ENCODE peak calls at places on chromosomes 1 and 21, in six cellular contexts. R, G, O, Y, J and I are unnamed samples.

GRCh38 chr21:32470206-32470605 is 57.7 kb downstream of the EVA1C start:
- DNase-seq in R (no peak), Y (no peak), G (no peak), O (no peak), J (no peak), I (no peak)

GRCh38 chr1:43404353-43404752 is 14.7 kb downstream of the SZT2 start:
- DNase-seq in Y (no peak), J (no peak), O (no peak), G (no peak), R (no peak), I (no peak)

GRCh38 chr1:81305997-81306452 is 494.7 kb upstream of the ADGRL2 start:
- DNase-seq in G (peak), J (no peak), Y (peak), O (peak), R (no peak), I (peak)

GRCh38 chr21:20998886-20999285 is 677 bp downstream of the NCAM2 start:
- DNase-seq in O (no peak), G (no peak), R (no peak), J (no peak), Y (no peak), I (no peak)

GRCh38 chr1:60596791-60597748 is 485.3 kb upstream of the NFIA start:
- DNase-seq in R (no peak), G (no peak), J (no peak), Y (peak), O (no peak), I (no peak)

GRCh38 chr1:90580176-90580575 is 136.9 kb downstream of the BARHL2 start:
- DNase-seq in G (no peak), R (no peak), Y (no peak), O (no peak), J (no peak), I (no peak)

GRCh38 chr1:203644661-203645510 is 18.3 kb downstream of the ATP2B4 start:
- DNase-seq in G (no peak), O (no peak), Y (no peak), R (no peak), J (no peak), I (no peak)

GRCh38 chr1:72282690-72283203 is 408 bp upstream of the NEGR1 start:
- DNase-seq in G (peak), Y (peak), R (no peak), J (peak), O (peak), I (peak)

GRCh38 chr21:38611262-38611661 is 113.0 kb upstream of the ERG start:
- DNase-seq in Y (no peak), J (no peak), G (no peak), O (no peak), R (no peak), I (no peak)

GRCh38 chr1:204630460-204630905 is 55.1 kb downstream of the LRRN2 start:
- DNase-seq in R (no peak), J (no peak), Y (no peak), G (no peak), O (no peak), I (no peak)

GRCh38 chr1:174743654-174744561 is 255.8 kb upstream of the CACYBP start:
- DNase-seq in Y (peak), O (no peak), J (no peak), G (peak), R (peak), I (peak)

GRCh38 chr1:202255343-202255742 is 61.7 kb downstream of the LGR6 start:
- DNase-seq in O (no peak), R (no peak), Y (no peak), J (no peak), G (no peak), I (no peak)

GRCh38 chr1:23362218-23362713 is 7.4 kb downstream of the ZNF436 start:
- DNase-seq in R (no peak), Y (no peak), O (no peak), J (no peak), G (peak), I (no peak)

GRCh38 chr1:91760487-91760886 is 125.5 kb downstream of the TGFBR3 start:
- DNase-seq in R (no peak), Y (no peak), J (no peak), O (no peak), G (no peak), I (no peak)

GRCh38 chr1:218377143-218377660 is 32.1 kb downstream of the TGFB2 start:
- DNase-seq in R (no peak), G (peak), Y (peak), O (peak), J (no peak), I (peak)

GRCh38 chr1:83931658-83932253 is 67.2 kb downstream of the TTLL7 start:
- DNase-seq in J (no peak), O (peak), Y (no peak), R (peak), G (peak), I (no peak)

GRCh38 chr1:39646232-39647081 is 7.0 kb upstream of the HEYL start:
- DNase-seq in R (no peak), J (peak), O (no peak), Y (no peak), G (no peak), I (no peak)

GRCh38 chr1:56414728-56415224 is 164.6 kb downstream of the PLPP3 start:
- DNase-seq in O (peak), R (no peak), Y (no peak), J (no peak), G (peak), I (no peak)

GRCh38 chr21:44789880-44790279 is 11.7 kb downstream of the UBE2G2 start:
- DNase-seq in O (no peak), J (no peak), Y (no peak), G (no peak), R (no peak), I (no peak)

GRCh38 chr1:147892216-147892615 is 10.4 kb upstream of the GJA8 start:
- DNase-seq in G (peak), J (no peak), R (no peak), Y (peak), O (no peak), I (no peak)

GRCh38 chr1:115069186-115069585 is 20.1 kb downstream of the TSPAN2 start:
- DNase-seq in G (no peak), O (peak), J (no peak), R (no peak), Y (peak), I (no peak)